ENCODE peak calls at places on chromosomes 7 and 10, in four cellular contexts. L is GM12878, S is H1, N is HCT116. Q is an unnamed sample.

GRCh38 chr7:41881313-41882130 is 178.6 kb upstream of the INHBA start:
- DNase-seq in L (peak), N (no peak), S (no peak), Q (no peak)

GRCh38 chr7:64878684-64879083 is 24.4 kb upstream of the ZNF273 start:
- DNase-seq in N (no peak), S (no peak), L (no peak), Q (peak)

GRCh38 chr10:119299531-119299930 is 92.2 kb downstream of the GRK5 start:
- DNase-seq in N (no peak), S (no peak), L (no peak), Q (no peak)

GRCh38 chr7:156640949-156641485 is 443 bp downstream of the RNF32 start:
- DNase-seq in L (no peak), S (no peak), N (peak), Q (peak)

GRCh38 chr10:11434323-11434722 is 177.1 kb downstream of the USP6NL start:
- DNase-seq in L (no peak), S (no peak), N (no peak), Q (peak)

GRCh38 chr7:3464900-3465622 is 164.0 kb downstream of the SDK1 start:
- DNase-seq in N (no peak), S (no peak), L (no peak), Q (no peak)

GRCh38 chr7:5703572-5704533 is 77.6 kb downstream of the RNF216 start:
- DNase-seq in S (no peak), N (no peak), L (no peak), Q (no peak)

GRCh38 chr7:94344826-94345225 is 49.9 kb upstream of the COL1A2 start:
- DNase-seq in L (no peak), N (no peak), S (no peak), Q (no peak)

GRCh38 chr7:123682690-123683089 is 27.0 kb downstream of the LMOD2 start:
- DNase-seq in L (no peak), N (peak), S (no peak), Q (peak)

GRCh38 chr7:115478426-115478825 is 552.1 kb downstream of the TFEC start:
- DNase-seq in S (no peak), N (no peak), L (no peak), Q (no peak)

GRCh38 chr10:79007037-79007842 is 61.5 kb upstream of the ZMIZ1 start:
- DNase-seq in S (no peak), L (no peak), N (no peak), Q (no peak)

GRCh38 chr10:118310822-118311221 is 31.3 kb downstream of the FAM204A start:
- DNase-seq in N (no peak), S (no peak), L (no peak), Q (no peak)

GRCh38 chr7:116511552-116512523 is 12.3 kb downstream of the CAV2 start:
- DNase-seq in L (peak), N (peak), S (no peak), Q (peak)

GRCh38 chr10:77510695-77511094 is 126.9 kb downstream of the KCNMA1 start:
- DNase-seq in S (no peak), N (no peak), L (no peak), Q (no peak)

GRCh38 chr7:44121761-44122420 is 1.5 kb downstream of the POLD2 start:
- DNase-seq in L (no peak), N (no peak), S (no peak), Q (no peak)

GRCh38 chr7:121576148-121576921 is 180.2 kb upstream of the FAM3C start:
- DNase-seq in N (no peak), L (no peak), S (no peak), Q (no peak)

GRCh38 chr7:41418337-41418736 is 284.6 kb downstream of the INHBA start:
- DNase-seq in L (no peak), N (no peak), S (no peak), Q (no peak)

GRCh38 chr7:118079369-118079768 is 104.6 kb upstream of the LSM8 start:
- DNase-seq in S (no peak), N (no peak), L (no peak), Q (no peak)

GRCh38 chr7:143387156-143387975 is 6.2 kb downstream of the ZYX start:
- DNase-seq in S (no peak), N (no peak), L (no peak), Q (peak)

GRCh38 chr7:22447759-22448158 is 52.2 kb downstream of the STEAP1B start:
- DNase-seq in N (no peak), L (peak), S (no peak), Q (no peak)

GRCh38 chr7:37320840-37321468 is 127.7 kb downstream of the ELMO1 start:
- DNase-seq in N (no peak), L (no peak), S (no peak), Q (no peak)

GRCh38 chr10:49208996-49209395 is 20.8 kb upstream of the TMEM273 start:
- DNase-seq in S (no peak), N (no peak), L (no peak), Q (no peak)

GRCh38 chr10:113867904-113868303 is 13.4 kb downstream of the NHLRC2 start:
- DNase-seq in N (no peak), S (no peak), L (no peak), Q (no peak)

GRCh38 chr10:77251297-77252013 is 386.2 kb downstream of the KCNMA1 start:
- DNase-seq in L (no peak), S (no peak), N (peak), Q (peak)

GRCh38 chr10:75959209-75959608 is 527.8 kb downstream of the LRMDA start:
- DNase-seq in N (peak), L (no peak), S (no peak), Q (no peak)

GRCh38 chr10:57468886-57469432 is 798.7 kb downstream of the IPMK start:
- DNase-seq in N (no peak), L (no peak), S (no peak), Q (no peak)

GRCh38 chr10:120789292-120789691 is 61.9 kb upstream of the WDR11 start:
- DNase-seq in N (no peak), L (no peak), S (no peak), Q (no peak)

GRCh38 chr10:121077331-121077730 is 226.2 kb downstream of the WDR11 start:
- DNase-seq in N (no peak), S (no peak), L (no peak), Q (no peak)

GRCh38 chr7:69868921-69869320 is 270.6 kb downstream of the AUTS2 start:
- DNase-seq in S (no peak), L (no peak), N (no peak), Q (no peak)

GRCh38 chr7:38518516-38518915 is 112.7 kb downstream of the AMPH start:
- DNase-seq in S (no peak), N (no peak), L (no peak), Q (no peak)

GRCh38 chr10:35200487-35200886 is 73.8 kb downstream of the CREM start:
- DNase-seq in S (no peak), L (no peak), N (no peak), Q (no peak)

GRCh38 chr10:15842493-15843169 is 17.7 kb downstream of the MINDY3 start:
- DNase-seq in L (no peak), N (no peak), S (no peak), Q (no peak)

GRCh38 chr10:105239311-105240215 is 598.5 kb downstream of the SORCS3 start:
- DNase-seq in L (no peak), N (no peak), S (no peak), Q (no peak)

GRCh38 chr10:110492069-110492782 is 5.5 kb upstream of the DUSP5 start:
- DNase-seq in L (no peak), N (no peak), S (no peak), Q (no peak)

GRCh38 chr7:140518370-140519006 is 39.2 kb upstream of the MKRN1 start:
- DNase-seq in N (no peak), L (no peak), S (no peak), Q (no peak)

DNA sequence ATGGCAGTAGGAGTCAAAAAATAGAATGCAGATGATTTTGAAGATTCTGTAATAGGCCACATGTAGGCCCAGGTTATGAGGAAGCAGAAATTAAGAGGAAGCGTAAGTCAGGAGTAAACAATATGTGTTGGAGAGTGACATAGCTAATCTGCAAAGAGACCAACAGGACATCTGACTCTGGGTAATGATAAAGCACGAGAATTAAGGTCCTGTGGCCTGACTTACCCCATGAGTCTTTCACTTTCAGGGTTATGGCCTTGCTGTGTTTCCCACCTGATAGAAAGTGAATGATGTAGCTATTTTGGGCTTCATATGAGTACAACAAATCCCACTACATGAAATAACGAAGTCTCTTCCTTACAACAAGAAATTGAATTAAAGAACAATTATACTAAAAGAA is 393.0 kb downstream of the MAGI2 start:
- DNase-seq in L (no peak), N (no peak), S (no peak), Q (no peak)
- TF ChIP-seq EGR1 in L (no peak), N (no peak), S (no peak), Q (no peak)

GRCh38 chr10:47379901-47380300 is 4.2 kb downstream of the ZNF488 start:
- DNase-seq in N (no peak), L (no peak), S (no peak), Q (no peak)
- TF ChIP-seq EGR1 in N (no peak), L (no peak), S (no peak), Q (no peak)

GRCh38 chr10:2885956-2886296 is 181.4 kb upstream of the PFKP start:
- DNase-seq in L (no peak), N (no peak), S (no peak), Q (no peak)
- TF ChIP-seq EGR1 in L (no peak), N (no peak), S (no peak), Q (no peak)

GRCh38 chr7:25858200-25858561 is 293.8 kb upstream of the NFE2L3 start:
- DNase-seq in N (no peak), S (no peak), L (no peak), Q (no peak)

GRCh38 chr7:25859412-25859704 is 292.6 kb upstream of the NFE2L3 start:
- DNase-seq in S (no peak), L (no peak), N (no peak), Q (no peak)

GRCh38 chr7:25858562-25859411 is 293.2 kb upstream of the NFE2L3 start:
- DNase-seq in L (no peak), N (no peak), S (no peak), Q (no peak)

GRCh38 chr7:25856056-25856780 is 295.8 kb upstream of the NFE2L3 start:
- DNase-seq in N (no peak), L (no peak), S (no peak), Q (no peak)

GRCh38 chr7:25857376-25858067 is 294.5 kb upstream of the NFE2L3 start:
- DNase-seq in S (no peak), N (no peak), L (no peak), Q (peak)
- TF ChIP-seq EGR1 in S (no peak), N (no peak), L (no peak), Q (no peak)

GRCh38 chr10:89869757-89870156 is 168.4 kb downstream of the KIF20B start:
- DNase-seq in L (no peak), S (no peak), N (no peak), Q (no peak)

GRCh38 chr10:89873047-89873446 is 171.7 kb downstream of the KIF20B start:
- DNase-seq in N (no peak), S (no peak), L (no peak), Q (no peak)

GRCh38 chr10:89869180-89869579 is 167.8 kb downstream of the KIF20B start:
- DNase-seq in L (no peak), N (no peak), S (no peak), Q (no peak)

GRCh38 chr10:89867964-89868363 is 166.6 kb downstream of the KIF20B start:
- DNase-seq in L (no peak), N (peak), S (no peak), Q (no peak)
- TF ChIP-seq EGR1 in L (no peak), N (no peak), S (no peak), Q (no peak)

DNA sequence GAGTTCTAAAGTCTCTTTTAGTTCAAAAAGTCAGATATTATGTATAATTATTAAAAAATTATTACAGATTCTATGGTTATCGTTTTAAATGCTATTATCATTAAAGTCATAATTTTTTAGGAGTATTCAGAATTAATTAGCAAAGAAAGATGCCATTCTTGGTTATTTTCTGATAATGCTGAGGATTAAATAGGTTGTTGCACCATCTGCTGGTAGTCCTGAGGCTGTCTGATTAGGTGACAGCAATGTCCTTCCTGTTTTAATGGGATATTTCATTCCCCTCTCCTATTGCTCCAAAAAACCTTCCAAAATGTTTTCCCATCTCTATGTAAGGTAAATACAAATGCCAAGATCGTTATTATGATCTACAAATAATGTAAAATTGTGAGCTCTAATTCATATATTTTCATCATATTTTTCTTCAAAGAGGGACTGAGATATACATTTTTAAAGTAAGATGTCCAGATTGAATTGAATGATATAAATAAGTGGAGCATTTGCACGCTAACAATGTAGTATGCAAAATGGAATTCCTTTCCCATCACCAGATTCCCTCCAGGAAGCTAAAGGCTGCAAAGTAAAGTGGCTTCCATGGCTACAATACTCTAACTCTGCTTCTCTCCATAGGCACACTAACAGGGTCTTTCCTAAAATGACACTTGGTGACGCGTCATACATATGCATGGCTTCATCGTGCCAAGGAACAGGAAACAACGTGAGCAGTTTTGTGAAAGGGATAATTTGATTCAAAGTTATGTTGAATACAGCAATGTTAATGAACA is 58.8 kb upstream of the AKR1E2 start:
- DNase-seq in N (peak), S (no peak), L (no peak), Q (no peak)
- TF ChIP-seq EGR1 in N (no peak), S (no peak), L (no peak), Q (no peak)

GRCh38 chr7:50793115-50793946 is 10.6 kb upstream of the GRB10 start:
- DNase-seq in L (no peak), S (no peak), N (no peak), Q (peak)
- TF ChIP-seq EGR1 in L (no peak), S (no peak), N (no peak), Q (no peak)

GRCh38 chr10:4086041-4086886 is 301.3 kb upstream of the KLF6 start:
- DNase-seq in S (no peak), N (no peak), L (no peak), Q (no peak)
- TF ChIP-seq EGR1 in S (no peak), N (no peak), L (no peak), Q (no peak)

DNA sequence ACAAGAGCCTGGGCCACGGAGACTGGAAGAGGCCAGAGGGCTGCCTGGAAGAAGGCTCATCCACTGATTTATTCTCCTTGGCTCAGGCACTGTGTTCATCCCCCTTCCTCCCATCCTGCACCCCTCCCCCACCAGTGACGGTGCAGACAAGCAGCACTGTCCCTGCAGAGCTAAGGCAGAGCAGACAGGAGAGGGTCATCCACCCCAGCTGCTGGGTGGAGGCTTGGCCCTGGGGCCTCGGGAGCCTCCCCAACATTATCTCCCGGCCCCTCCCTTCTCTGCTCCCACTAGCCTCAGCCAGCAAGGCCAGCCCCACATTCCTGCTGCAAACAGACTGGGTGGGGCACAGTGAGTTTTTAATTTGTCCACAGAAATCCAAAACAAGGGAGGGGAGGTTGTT is 24.9 kb upstream of the HSPA12A start:
- DNase-seq in S (no peak), N (no peak), L (no peak), Q (no peak)
- TF ChIP-seq EGR1 in S (no peak), N (no peak), L (no peak), Q (no peak)

Q was measured in K562.